ENCODE peak calls at places on chromosomes 5 and 9, in four cellular contexts. Y, P, F and Z are unnamed samples.

GRCh38 chr5:98564836-98565235 is 208.6 kb upstream of the RGMB start:
- DNase-seq in Y (no peak), P (no peak), F (no peak), Z (peak)

GRCh38 chr5:34657550-34657921 is 1.4 kb downstream of the RAI14 start:
- DNase-seq in Y (no peak), P (no peak), F (no peak), Z (peak)

GRCh38 chr9:131801811-131802210 is 61.9 kb upstream of the RAPGEF1 start:
- DNase-seq in Y (no peak), P (no peak), F (no peak), Z (no peak)

GRCh38 chr5:176596689-176597416 is 13.1 kb downstream of the GPRIN1 start:
- DNase-seq in Y (no peak), P (peak), F (no peak), Z (peak)

GRCh38 chr9:96026655-96027213 is 151.2 kb downstream of the ERCC6L2 start:
- DNase-seq in Y (no peak), P (no peak), F (no peak), Z (no peak)

GRCh38 chr5:170817195-170817594 is 33.7 kb downstream of the GABRP start:
- DNase-seq in Y (no peak), P (no peak), F (no peak), Z (no peak)

GRCh38 chr5:111364992-111365391 is 140.8 kb downstream of the CAMK4 start:
- DNase-seq in Y (no peak), P (no peak), F (no peak), Z (no peak)

GRCh38 chr9:128607642-128608350 is 48.9 kb downstream of the DYNC2I2 start:
- DNase-seq in Y (no peak), P (peak), F (no peak), Z (peak)

GRCh38 chr9:89421595-89421994 is 76.3 kb downstream of the SEMA4D start:
- DNase-seq in Y (no peak), P (no peak), F (no peak), Z (no peak)

GRCh38 chr9:121841771-121842611 is 190.6 kb downstream of the DAB2IP start:
- DNase-seq in Y (no peak), P (no peak), F (no peak), Z (peak)

GRCh38 chr5:10631597-10631996 is 67.7 kb downstream of the ANKRD33B start:
- DNase-seq in Y (no peak), P (no peak), F (no peak), Z (no peak)

GRCh38 chr5:170173227-170173626 is 59.6 kb upstream of the C5orf58 start:
- DNase-seq in Y (peak), P (no peak), F (no peak), Z (peak)

GRCh38 chr5:175824621-175825020 is 46.8 kb upstream of the CPLX2 start:
- DNase-seq in Y (no peak), P (no peak), F (no peak), Z (no peak)

GRCh38 chr5:132428811-132429440 is 59.4 kb downstream of the SLC22A5 start:
- DNase-seq in Y (peak), P (no peak), F (no peak), Z (peak)

GRCh38 chr5:124662261-124662781 is 84.1 kb downstream of the ZNF608 start:
- DNase-seq in Y (no peak), P (peak), F (no peak), Z (no peak)

GRCh38 chr9:17272510-17272909 is 137.7 kb downstream of the CNTLN start:
- DNase-seq in Y (no peak), P (no peak), F (no peak), Z (no peak)

GRCh38 chr5:34716986-34717385 is 60.9 kb downstream of the RAI14 start:
- DNase-seq in Y (no peak), P (no peak), F (no peak), Z (no peak)

GRCh38 chr9:94865599-94866456 is 139.3 kb downstream of the AOPEP start:
- DNase-seq in Y (no peak), P (no peak), F (no peak), Z (peak)

GRCh38 chr9:122402403-122403268 is 31.8 kb downstream of the PTGS1 start:
- DNase-seq in Y (peak), P (no peak), F (no peak), Z (peak)

GRCh38 chr5:51381801-51382507 is 1.3 kb upstream of the ISL1 start:
- DNase-seq in Y (no peak), P (no peak), F (no peak), Z (no peak)

GRCh38 chr9:6121707-6122106 is 93.9 kb upstream of the IL33 start:
- DNase-seq in Y (no peak), P (no peak), F (no peak), Z (no peak)